ENCODE peak calls at places on chromosomes 7 and 10, in five cellular contexts. O is transverse colon, T is K562, Q is A549, W is prostate gland. H is an unnamed sample.
A peak's percentile ranks its signal among the peaks of the same experiment; 100 is the strongest.

GRCh38 chr7:130956417-130957139 is 222.6 kb upstream of the KLF14 start:
- DNase-seq in Q (no peak), O (no peak), W (no peak), T (no peak), H (no peak)

GRCh38 chr10:63268798-63269503 is 135.8 kb downstream of the NRBF2 start:
- DNase-seq in O (peak; percentile 89), T (peak; percentile 86), Q (peak; percentile 93), W (peak; percentile 92), H (peak; percentile 57)

GRCh38 chr10:24853661-24854060 is 98.7 kb downstream of the PRTFDC1 start:
- DNase-seq in T (no peak), Q (no peak), W (no peak), O (no peak), H (no peak)

GRCh38 chr7:105278973-105279687 is 109.6 kb downstream of the SRPK2 start:
- DNase-seq in Q (no peak), O (no peak), W (no peak), T (no peak), H (no peak)

GRCh38 chr7:153457796-153458195 is 594.4 kb upstream of the DPP6 start:
- DNase-seq in W (no peak), O (no peak), Q (no peak), T (no peak), H (no peak)

GRCh38 chr7:467393-467828 is 52.2 kb downstream of the PDGFA start:
- DNase-seq in Q (no peak), T (no peak), W (no peak), O (no peak), H (no peak)

GRCh38 chr10:119546009-119546408 is 3.5 kb upstream of the RGS10 start:
- DNase-seq in Q (no peak), O (no peak), T (no peak), W (no peak), H (no peak)

GRCh38 chr7:90708841-90709317 is 112.8 kb downstream of the CDK14 start:
- DNase-seq in T (no peak), Q (peak; percentile 41), W (no peak), O (peak; percentile 52), H (no peak)

GRCh38 chr7:29921404-29922010 is 68.1 kb downstream of the SCRN1 start:
- DNase-seq in W (peak; percentile 39), Q (peak; percentile 71), T (peak; percentile 67), O (peak; percentile 35), H (peak; percentile 57)

GRCh38 chr10:122343135-122343800 is 31.2 kb upstream of the PLEKHA1 start:
- DNase-seq in Q (no peak), W (no peak), O (no peak), T (no peak), H (no peak)

GRCh38 chr10:117960345-117960744 is 86.4 kb downstream of the RAB11FIP2 start:
- DNase-seq in W (no peak), Q (no peak), T (no peak), O (no peak), H (no peak)

GRCh38 chr10:93680414-93681047 is 21.9 kb downstream of the FRA10AC1 start:
- DNase-seq in T (no peak), O (no peak), Q (peak; percentile 69), W (no peak), H (no peak)

GRCh38 chr10:122301055-122301810 is 30.1 kb downstream of the BTBD16 start:
- DNase-seq in O (no peak), T (no peak), W (no peak), Q (no peak), H (peak; percentile 49)

GRCh38 chr10:60334991-60335390 is 54.7 kb downstream of the ANK3 start:
- DNase-seq in O (no peak), W (no peak), Q (no peak), T (no peak), H (no peak)

GRCh38 chr10:103709341-103709920 is 145.9 kb downstream of the SH3PXD2A start:
- DNase-seq in O (no peak), W (no peak), Q (no peak), T (no peak), H (peak; percentile 89)

GRCh38 chr10:78524941-78525340 is 491.3 kb downstream of the RPS24 start:
- DNase-seq in W (no peak), T (no peak), Q (no peak), O (no peak), H (no peak)

GRCh38 chr7:44087914-44088838 is 5.8 kb upstream of the POLM start:
- DNase-seq in Q (no peak), T (no peak), W (no peak), O (no peak), H (peak; percentile 95)

GRCh38 chr7:140698477-140698876 is 2.0 kb downstream of the NDUFB2 start:
- DNase-seq in Q (no peak), O (no peak), T (no peak), W (no peak), H (no peak)

GRCh38 chr10:83012866-83013265 is 1126.4 kb upstream of the GHITM start:
- DNase-seq in O (no peak), T (no peak), W (no peak), Q (no peak), H (no peak)

GRCh38 chr7:117296066-117296465 is 26.8 kb downstream of the WNT2 start:
- DNase-seq in T (no peak), O (no peak), Q (no peak), W (peak; percentile 18), H (no peak)

GRCh38 chr7:147432068-147432467 is 1158.5 kb upstream of the C7orf33 start:
- DNase-seq in O (no peak), T (no peak), Q (no peak), W (no peak), H (no peak)

GRCh38 chr10:22648547-22648961 is 65.8 kb downstream of the PIP4K2A start:
- DNase-seq in T (no peak), O (no peak), W (no peak), Q (no peak), H (no peak)

GRCh38 chr7:78279035-78279434 is 480.5 kb downstream of the PHTF2 start:
- DNase-seq in O (no peak), T (no peak), W (no peak), Q (no peak), H (peak; percentile 23)

GRCh38 chr10:31395695-31396094 is 76.7 kb downstream of the ZEB1 start:
- DNase-seq in W (no peak), O (no peak), Q (no peak), T (no peak), H (no peak)

GRCh38 chr10:17643339-17643754 is 604 bp upstream of the STAM start:
- DNase-seq in W (peak; percentile 55), Q (peak; percentile 87), T (no peak), O (peak; percentile 82), H (peak; percentile 63)

GRCh38 chr10:99685232-99686041 is 26.1 kb downstream of the ENTPD7 start:
- DNase-seq in Q (no peak), T (peak; percentile 21), O (no peak), W (no peak), H (no peak)

GRCh38 chr10:90718185-90718584 is 139.7 kb downstream of the HTR7 start:
- DNase-seq in T (no peak), O (no peak), W (no peak), Q (no peak), H (no peak)

DNA sequence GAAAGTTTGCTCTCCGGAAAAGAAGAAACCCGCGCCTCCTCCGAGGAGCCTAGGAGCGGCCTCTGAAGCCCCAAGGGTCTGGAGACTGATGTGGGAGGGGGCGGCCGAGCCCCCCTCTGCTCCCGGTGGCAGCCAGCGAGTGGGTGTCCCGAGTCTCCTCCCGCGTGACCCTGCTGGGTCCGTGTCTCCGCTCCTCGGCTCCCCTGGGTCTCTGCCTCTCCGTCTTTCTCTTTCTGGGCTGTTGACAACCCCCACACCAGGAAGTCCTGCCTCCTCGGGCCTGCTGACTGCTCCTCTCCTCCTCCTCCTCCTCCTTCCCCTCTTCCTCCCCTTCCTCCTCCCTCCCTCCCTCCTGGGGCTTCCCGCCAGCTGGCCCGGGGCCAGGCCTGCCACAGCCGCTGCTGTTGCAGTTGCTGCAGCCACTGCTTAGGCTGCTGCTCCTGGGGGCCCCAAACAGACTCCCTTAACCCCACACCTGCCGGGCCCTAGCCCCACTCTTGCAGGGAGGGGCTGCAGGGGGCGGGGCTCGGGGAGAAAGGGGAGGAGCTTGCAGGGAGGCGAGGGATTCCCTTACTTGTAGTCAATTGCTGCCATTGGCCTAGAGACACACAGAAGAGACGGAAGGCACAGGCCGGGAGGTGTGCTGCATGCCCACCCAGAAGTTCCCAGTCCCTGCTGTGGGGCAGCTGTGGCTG is at the start of gene TSC22D4:
- DNase-seq in O (peak; percentile 96), Q (peak; percentile 90), T (peak; percentile 95), W (peak; percentile 95), H (peak; percentile 92)
- TF ChIP-seq POLR2A in O (peak; percentile 94), Q (peak; percentile 67), T (peak; percentile 88), W (peak; percentile 97), H (peak; percentile 95)

DNA sequence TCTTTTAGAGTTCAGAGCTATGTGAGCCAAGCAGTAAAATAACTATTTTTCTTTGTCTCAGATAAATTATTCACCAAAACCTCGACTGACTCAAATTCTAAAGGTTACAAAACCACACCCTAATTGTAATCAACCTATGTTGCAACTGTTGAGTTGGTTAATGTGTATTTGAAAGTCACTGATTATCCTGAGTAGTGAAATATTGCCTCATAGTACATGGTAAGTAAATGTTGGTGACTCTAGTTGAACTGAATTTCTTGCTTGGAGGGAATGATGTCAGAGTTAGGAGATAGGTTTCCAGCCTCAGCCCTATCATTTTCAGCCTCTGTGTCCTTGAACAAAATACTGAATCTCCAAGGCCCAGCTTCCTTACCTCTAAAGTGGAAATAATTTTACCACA is 3.0 kb upstream of the CYP2C18 start:
- DNase-seq in Q (peak; percentile 90), W (no peak), O (no peak), T (no peak), H (no peak)
- TF ChIP-seq POLR2A in Q (no peak), W (no peak), O (no peak), T (no peak), H (no peak)

DNA sequence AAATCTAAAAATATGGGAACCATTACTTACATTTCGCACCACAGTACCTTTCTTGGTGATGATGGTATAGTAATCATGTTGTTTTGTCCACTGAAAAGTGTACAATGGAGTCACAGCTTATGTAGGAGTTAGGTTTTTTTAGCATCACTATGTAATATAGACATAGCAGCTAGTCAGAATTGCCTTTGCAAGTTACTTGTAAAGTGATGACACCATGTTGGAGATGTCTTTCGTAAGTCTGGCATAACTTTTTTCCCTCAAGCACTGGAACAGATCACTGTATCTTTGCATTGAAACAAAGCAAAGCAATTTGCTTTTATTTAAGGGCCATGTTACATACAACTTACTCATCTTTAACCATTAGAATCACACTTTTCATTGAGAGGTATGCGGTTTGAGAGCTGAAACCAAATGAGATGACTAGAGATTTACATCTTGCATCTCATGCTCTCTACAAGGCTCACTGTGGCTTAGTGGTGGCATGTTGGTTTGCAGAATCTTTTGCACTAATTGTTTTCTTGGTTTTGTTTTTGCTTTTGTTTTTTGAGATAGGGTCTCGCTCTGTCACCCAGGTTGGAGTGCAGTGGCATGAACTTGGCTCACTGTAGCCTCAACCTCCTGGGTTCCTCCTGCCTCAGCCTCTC is 18.3 kb downstream of the UBN2 start:
- DNase-seq in Q (no peak), O (no peak), W (no peak), T (no peak), H (no peak)
- TF ChIP-seq POLR2A in Q (no peak), O (no peak), W (no peak), T (no peak), H (no peak)

GRCh38 chr7:92837214-92837749 is 909 bp upstream of the CDK6 start:
- DNase-seq in T (peak; percentile 25), W (no peak), Q (no peak), O (no peak), H (no peak)

GRCh38 chr7:92834661-92835139 is 1.7 kb downstream of the CDK6 start:
- DNase-seq in W (peak; percentile 10), Q (no peak), O (peak; percentile 40), T (peak; percentile 33), H (no peak)

GRCh38 chr7:92836489-92837213 is at the start of gene CDK6:
- DNase-seq in T (peak; percentile 91), W (peak; percentile 51), Q (peak; percentile 38), O (peak; percentile 79), H (peak; percentile 62)

GRCh38 chr7:92835140-92835850 is 1.1 kb downstream of the CDK6 start:
- DNase-seq in W (peak; percentile 47), T (peak; percentile 72), O (peak; percentile 75), Q (peak; percentile 79), H (peak; percentile 32)

GRCh38 chr7:92835851-92836488 is 403 bp downstream of the CDK6 start:
- DNase-seq in Q (peak; percentile 12), W (peak; percentile 10), O (peak; percentile 48), T (peak; percentile 73), H (peak; percentile 12)
- TF ChIP-seq POLR2A in Q (no peak), W (no peak), O (no peak), T (peak; percentile 59), H (no peak)